ENCODE peak calls at places on chromosomes 2 and 18, in seven cellular contexts. E is GM06990, N is hippocampal formation, C is SJSA1, T is OCI-M1, K is WTC11, H is endothelial cell. L is an unnamed sample.

GRCh38 chr2:3729055-3729448 is 25.7 kb downstream of the DCDC2C start:
- DNase-seq in E (no peak), N (no peak), C (no peak), T (no peak), K (no peak), H (no peak), L (no peak)

GRCh38 chr2:241970711-241971110 is 101.2 kb downstream of the RTP5 start:
- DNase-seq in E (no peak), N (no peak), C (no peak), T (peak), K (no peak), H (no peak), L (no peak)

GRCh38 chr2:215579809-215580208 is 143.9 kb upstream of the FN1 start:
- DNase-seq in E (no peak), N (no peak), C (no peak), T (no peak), K (no peak), H (no peak), L (no peak)

GRCh38 chr2:104028066-104028465 is 825.8 kb upstream of the POU3F3 start:
- DNase-seq in E (no peak), N (no peak), C (no peak), T (no peak), K (no peak), H (no peak), L (no peak)

GRCh38 chr18:71239111-71239624 is 950.3 kb downstream of the SOCS6 start:
- DNase-seq in E (no peak), N (no peak), C (no peak), T (no peak), K (no peak), H (no peak), L (no peak)

GRCh38 chr2:126915903-126916302 is 17.2 kb downstream of the TEX51 start:
- DNase-seq in E (no peak), N (no peak), C (no peak), T (no peak), K (no peak), H (no peak), L (no peak)

GRCh38 chr2:241559489-241560180 is 1.1 kb downstream of the BOK start:
- DNase-seq in E (no peak), N (peak), C (peak), T (no peak), K (no peak), H (peak), L (no peak)

GRCh38 chr2:32732912-32733472 is 105.1 kb downstream of the TTC27 start:
- DNase-seq in E (no peak), N (no peak), C (no peak), T (no peak), K (no peak), H (no peak), L (no peak)

GRCh38 chr2:234677758-234678538 is 181.1 kb upstream of the ARL4C start:
- DNase-seq in E (no peak), N (no peak), C (peak), T (no peak), K (no peak), H (no peak), L (no peak)

GRCh38 chr2:98298685-98299180 is 47.5 kb upstream of the CNGA3 start:
- DNase-seq in E (no peak), N (no peak), C (no peak), T (no peak), K (no peak), H (no peak), L (no peak)

GRCh38 chr18:57772387-57772799 is 30.7 kb downstream of the ATP8B1 start:
- DNase-seq in E (no peak), N (no peak), C (no peak), T (no peak), K (no peak), H (no peak), L (no peak)